ENCODE peak calls at places on chromosomes 2 and 18, in four cellular contexts. One of them, this sample, is unnamed.
A peak's percentile ranks its signal among the peaks of the same experiment; 100 is the strongest.

GRCh38 chr18:5238371-5238758 is 41.3 kb upstream of the AKAIN1 start:
- DNase-seq in H1: no peak
- DNase-seq in IMR-90: peak; percentile 30
- DNase-seq in H9: peak; percentile 34
- DNase-seq in this sample: no peak

GRCh38 chr2:9174771-9175441 is 31.7 kb upstream of the ASAP2 start:
- DNase-seq in H1: no peak
- DNase-seq in H9: peak; percentile 61
- DNase-seq in IMR-90: peak; percentile 92
- DNase-seq in this sample: peak; percentile 87

GRCh38 chr18:35588995-35589394 is 7.5 kb downstream of the GALNT1 start:
- DNase-seq in H9: peak; percentile 65
- DNase-seq in IMR-90: no peak
- DNase-seq in H1: peak; percentile 59
- DNase-seq in this sample: peak; percentile 86

GRCh38 chr18:75638223-75638596 is 210.7 kb upstream of the SMIM21 start:
- DNase-seq in H1: no peak
- DNase-seq in H9: no peak
- DNase-seq in IMR-90: peak; percentile 80
- DNase-seq in this sample: peak; percentile 29

GRCh38 chr2:12507295-12507694 is 209.4 kb upstream of the TRIB2 start:
- DNase-seq in H1: no peak
- DNase-seq in H9: no peak
- DNase-seq in IMR-90: peak; percentile 80
- DNase-seq in this sample: no peak

GRCh38 chr2:127661949-127662510 is 13.3 kb downstream of the LIMS2 start:
- DNase-seq in H1: no peak
- DNase-seq in H9: no peak
- DNase-seq in IMR-90: no peak
- DNase-seq in this sample: no peak

GRCh38 chr2:235614900-235615712 is 121.3 kb downstream of the AGAP1 start:
- DNase-seq in H1: no peak
- DNase-seq in H9: no peak
- DNase-seq in IMR-90: peak; percentile 85
- DNase-seq in this sample: no peak

GRCh38 chr2:40369619-40370397 is 82.1 kb downstream of the SLC8A1 start:
- DNase-seq in H1: no peak
- DNase-seq in IMR-90: peak; percentile 85
- DNase-seq in H9: no peak
- DNase-seq in this sample: no peak

GRCh38 chr2:235605999-235606715 is 112.3 kb downstream of the AGAP1 start:
- DNase-seq in H9: peak; percentile 46
- DNase-seq in IMR-90: peak; percentile 81
- DNase-seq in H1: no peak
- DNase-seq in this sample: peak; percentile 26

GRCh38 chr2:169348321-169349002 is 13.9 kb downstream of the LRP2 start:
- DNase-seq in H1: no peak
- DNase-seq in IMR-90: no peak
- DNase-seq in H9: no peak
- DNase-seq in this sample: no peak

GRCh38 chr2:131104487-131105155 is 515 bp upstream of the PLEKHB2 start:
- DNase-seq in H9: no peak
- DNase-seq in H1: no peak
- DNase-seq in IMR-90: peak; percentile 61
- DNase-seq in this sample: peak; percentile 27

GRCh38 chr2:186695081-186695756 is 1.4 kb downstream of the FAM171B start:
- DNase-seq in H1: no peak
- DNase-seq in IMR-90: peak; percentile 76
- DNase-seq in H9: no peak
- DNase-seq in this sample: no peak

GRCh38 chr18:76977681-76978234 is 154.8 kb downstream of the MBP start:
- DNase-seq in H1: peak; percentile 32
- DNase-seq in IMR-90: peak; percentile 30
- DNase-seq in H9: no peak
- DNase-seq in this sample: no peak

GRCh38 chr2:232974431-232974830 is 38.6 kb downstream of the NGEF start:
- DNase-seq in IMR-90: no peak
- DNase-seq in H9: no peak
- DNase-seq in H1: no peak
- DNase-seq in this sample: no peak

GRCh38 chr2:133838642-133839370 is 270.5 kb upstream of the NCKAP5 start:
- DNase-seq in H1: no peak
- DNase-seq in IMR-90: no peak
- DNase-seq in H9: no peak
- DNase-seq in this sample: no peak

DNA sequence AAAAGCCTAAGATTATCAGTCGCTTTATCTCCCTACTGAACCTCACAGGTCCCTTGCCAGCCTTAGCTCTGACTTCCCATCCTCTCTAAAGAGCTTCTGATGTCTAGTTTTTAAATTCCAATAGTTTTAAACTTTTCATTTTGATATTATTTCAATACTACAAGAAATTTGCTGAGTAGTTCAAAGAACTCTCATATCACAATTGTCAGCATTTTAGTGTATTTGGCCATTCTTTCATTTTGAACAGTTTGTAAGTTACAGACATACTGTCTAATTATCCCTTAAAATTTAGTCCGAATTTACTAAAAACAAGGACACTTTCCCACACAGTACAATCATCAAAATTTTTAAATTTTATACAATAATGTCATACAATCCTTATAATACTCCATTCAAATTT is 666.8 kb upstream of the SETBP1 start:
- DNase-seq in H9: no peak
- DNase-seq in H1: no peak
- DNase-seq in IMR-90: no peak
- DNase-seq in this sample: no peak
- H4K5ac ChIP-seq in H9: no peak overlapping the region
- H4K5ac ChIP-seq in H1: no peak overlapping the region
- H4K5ac ChIP-seq in IMR-90: no peak overlapping the region
- H4K5ac ChIP-seq in this sample: no peak overlapping the region

DNA sequence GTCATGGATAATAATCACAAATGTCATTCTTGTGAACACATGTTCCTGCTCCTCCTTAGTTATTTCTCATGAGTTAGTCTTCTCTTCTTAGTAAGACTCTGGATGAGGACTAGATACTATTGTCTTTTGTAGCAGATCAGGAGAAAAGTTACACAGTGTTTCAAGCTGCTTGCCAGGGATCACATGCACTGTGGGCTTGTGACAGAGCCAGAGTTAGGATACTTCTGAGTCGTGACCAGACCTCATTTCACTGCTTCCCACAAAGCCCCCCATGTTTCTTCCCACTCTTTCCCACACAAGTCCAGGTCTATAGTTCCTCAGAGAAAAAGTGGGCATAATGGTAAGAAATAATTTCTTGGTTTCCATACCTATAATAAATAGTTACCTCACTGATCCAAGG is 80.2 kb upstream of the LRATD1 start:
- DNase-seq in IMR-90: no peak
- DNase-seq in H9: no peak
- DNase-seq in H1: no peak
- DNase-seq in this sample: no peak
- H4K5ac ChIP-seq in IMR-90: no peak overlapping the region
- H4K5ac ChIP-seq in H9: no peak overlapping the region
- H4K5ac ChIP-seq in H1: no peak overlapping the region
- H4K5ac ChIP-seq in this sample: no peak overlapping the region

DNA sequence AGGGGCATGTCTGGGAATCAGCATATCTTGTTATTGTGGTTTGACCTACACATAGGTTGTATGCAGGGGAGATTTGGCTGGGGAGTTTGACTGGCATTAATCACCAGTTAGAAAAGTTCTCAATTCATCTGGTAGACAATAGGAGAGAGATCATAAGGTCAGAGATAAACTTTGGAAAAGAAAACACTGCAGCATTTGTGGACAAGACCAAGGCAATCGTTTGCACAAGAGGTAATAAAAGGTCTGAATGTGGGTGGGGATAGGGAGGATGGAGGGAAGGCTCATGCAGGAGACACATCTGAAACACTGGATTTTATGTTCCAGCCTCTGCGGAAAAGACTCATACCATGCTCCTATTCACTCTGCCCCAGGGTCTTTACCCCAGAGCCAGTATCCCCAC is 136.9 kb downstream of the MAIP1 start:
- DNase-seq in H9: no peak
- DNase-seq in IMR-90: no peak
- DNase-seq in H1: no peak
- DNase-seq in this sample: no peak
- H4K5ac ChIP-seq in H9: no peak overlapping the region
- H4K5ac ChIP-seq in IMR-90: no peak overlapping the region
- H4K5ac ChIP-seq in H1: no peak overlapping the region
- H4K5ac ChIP-seq in this sample: no peak overlapping the region

DNA sequence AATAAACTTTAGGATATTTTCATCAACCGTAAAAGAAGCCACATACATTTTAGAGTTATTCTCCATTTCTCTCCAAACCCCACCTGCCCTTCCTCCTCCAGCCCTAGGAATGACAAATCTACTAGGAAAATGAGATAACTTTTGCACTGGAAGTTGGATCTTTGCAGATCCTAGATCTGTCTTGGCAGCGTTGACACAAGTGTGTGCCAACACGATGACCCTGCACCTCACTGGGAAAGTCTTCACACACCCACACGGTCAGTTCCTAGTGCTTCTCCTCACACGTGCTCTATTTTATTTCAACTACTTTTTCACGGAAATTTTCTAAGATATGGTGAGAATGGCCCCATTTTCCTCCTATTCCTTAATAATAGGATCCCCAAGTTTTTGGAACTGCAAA is 14.1 kb upstream of the HPCAL1 start:
- DNase-seq in H9: no peak
- DNase-seq in IMR-90: no peak
- DNase-seq in H1: no peak
- DNase-seq in this sample: no peak
- H4K5ac ChIP-seq in H9: no peak overlapping the region
- H4K5ac ChIP-seq in IMR-90: no peak overlapping the region
- H4K5ac ChIP-seq in H1: no peak overlapping the region
- H4K5ac ChIP-seq in this sample: no peak overlapping the region

This sample was measured in mesendoderm.